ENCODE peak calls at places on chromosomes 3 and 15, in eight cellular contexts. X is ELR; P is glomerular endothelial cell; Q is stimulated activated CD4-positive, alpha-beta T cell treated with anti-CD3 and anti-CD28 coated beads, Interleukin-12 subunit alpha, Interleukin-12 subunit beta, amount 100 ng/mL, for 48 hours; C is AG20443; V is AG10803; W is adrenal gland; M is SW480. F is an unnamed sample.

GRCh38 chr3:127535901-127536817 is 54.4 kb downstream of the TPRA1 start:
- DNase-seq in W (peak; percentile 67), C (no peak), P (no peak), V (no peak), M (no peak), Q (no peak), X (no peak), F (no peak)

GRCh38 chr3:106206165-106206564 is 337.4 kb upstream of the CBLB start:
- DNase-seq in X (peak; percentile 30), P (peak; percentile 75), Q (no peak), M (no peak), V (peak; percentile 68), W (no peak), C (peak; percentile 38), F (peak; percentile 24)

GRCh38 chr15:45635191-45635638 is 386 bp downstream of the SQOR start:
- DNase-seq in M (peak; percentile 26), W (peak; percentile 80), V (peak; percentile 13), X (peak; percentile 58), C (peak; percentile 29), Q (peak; percentile 42), P (no peak), F (no peak)

GRCh38 chr3:100882571-100882981 is 110.6 kb downstream of the ABI3BP start:
- DNase-seq in W (no peak), X (peak; percentile 23), Q (no peak), C (peak; percentile 37), M (no peak), P (no peak), V (peak; percentile 53), F (no peak)

GRCh38 chr15:66483131-66483566 is 14.4 kb downstream of the SNAPC5 start:
- DNase-seq in Q (no peak), C (peak; percentile 43), V (peak; percentile 88), X (peak; percentile 28), P (no peak), W (no peak), M (peak; percentile 50), F (peak; percentile 52)

GRCh38 chr15:41494922-41495735 is 1.5 kb downstream of the ITPKA start:
- DNase-seq in Q (no peak), P (no peak), X (no peak), M (no peak), W (no peak), V (no peak), C (no peak), F (no peak)

GRCh38 chr3:72301779-72302178 is 516.8 kb upstream of the PROK2 start:
- DNase-seq in C (no peak), V (no peak), M (no peak), Q (no peak), X (no peak), P (no peak), W (no peak), F (no peak)

GRCh38 chr3:159775372-159775961 is 213.2 kb upstream of the IL12A start:
- DNase-seq in Q (no peak), W (peak; percentile 57), X (no peak), V (peak; percentile 83), P (no peak), C (peak; percentile 80), M (no peak), F (peak; percentile 74)

GRCh38 chr3:142849148-142849547 is 39.7 kb downstream of the PCOLCE2 start:
- DNase-seq in M (no peak), W (no peak), V (no peak), Q (no peak), C (no peak), X (peak; percentile 25), P (no peak), F (no peak)

GRCh38 chr3:10804183-10804648 is 11.8 kb upstream of the SLC6A11 start:
- DNase-seq in C (no peak), Q (no peak), M (peak; percentile 16), X (peak; percentile 2), P (no peak), V (no peak), W (no peak), F (no peak)

GRCh38 chr3:193830791-193831191 is 237.8 kb downstream of the OPA1 start:
- DNase-seq in Q (no peak), M (peak; percentile 55), W (peak; percentile 27), V (no peak), X (no peak), P (no peak), C (no peak), F (no peak)

GRCh38 chr15:42107483-42107882 is 13.1 kb upstream of the PLA2G4D start:
- DNase-seq in V (no peak), C (peak; percentile 9), P (no peak), W (no peak), M (peak; percentile 92), Q (peak; percentile 63), X (no peak), F (no peak)

GRCh38 chr3:13540332-13540995 is 8.5 kb upstream of the FBLN2 start:
- DNase-seq in P (no peak), M (no peak), C (no peak), Q (no peak), X (no peak), W (no peak), V (no peak), F (no peak)

F was measured in AG08395.